ENCODE peak calls at places on chromosomes 16 and 17, in seven cellular contexts. X is cardiac muscle cell; S is CD8-positive, alpha-beta memory T cell; V is ovary; C is heart right ventricle; W is uterus; D is CD4-positive, alpha-beta T cell. N is an unnamed sample.

GRCh38 chr16:69929480-69929879 is 21.7 kb upstream of the CLEC18A start:
- DNase-seq in X (no peak), S (no peak), V (no peak), C (no peak), W (no peak), D (no peak), N (no peak)

GRCh38 chr16:12661656-12662172 is 142.0 kb downstream of the CPPED1 start:
- DNase-seq in X (peak; percentile 21), S (no peak), V (no peak), C (no peak), W (no peak), D (no peak), N (no peak)

GRCh38 chr17:47802341-47803022 is 19.1 kb downstream of the OSBPL7 start:
- DNase-seq in X (peak; percentile 53), S (peak; percentile 35), V (no peak), C (no peak), W (no peak), D (peak; percentile 37), N (no peak)

GRCh38 chr17:43750154-43750553 is 8.4 kb downstream of the SOST start:
- DNase-seq in X (no peak), S (no peak), V (no peak), C (no peak), W (no peak), D (no peak), N (no peak)

GRCh38 chr16:1990336-1991134 is 765 bp downstream of the SYNGR3 start:
- DNase-seq in X (no peak), S (no peak), V (no peak), C (peak; percentile 20), W (no peak), D (no peak), N (peak; percentile 32)

GRCh38 chr17:67559381-67559966 is 158.3 kb upstream of the NOL11 start:
- DNase-seq in X (no peak), S (no peak), V (no peak), C (no peak), W (no peak), D (no peak), N (no peak)

GRCh38 chr17:56185905-56186783 is 32.9 kb downstream of the ANKFN1 start:
- DNase-seq in X (peak; percentile 32), S (no peak), V (no peak), C (no peak), W (no peak), D (no peak), N (no peak)

GRCh38 chr16:67391424-67392300 is 1.6 kb downstream of the TPPP3 start:
- DNase-seq in X (no peak), S (no peak), V (no peak), C (peak; percentile 44), W (no peak), D (no peak), N (no peak)

GRCh38 chr16:23556881-23557778 is at the start of the genes EARS2 and UBFD1:
- DNase-seq in X (peak; percentile 100), S (peak; percentile 91), V (peak; percentile 98), C (peak; percentile 98), W (peak; percentile 98), D (peak; percentile 85), N (peak; percentile 83)

GRCh38 chr17:82948081-82948511 is 108.3 kb upstream of the ZNF750 start:
- DNase-seq in X (no peak), S (no peak), V (peak; percentile 11), C (no peak), W (peak; percentile 7), D (no peak), N (no peak)

GRCh38 chr17:82943751-82944150 is 103.9 kb upstream of the ZNF750 start:
- DNase-seq in X (no peak), S (no peak), V (peak; percentile 6), C (no peak), W (no peak), D (no peak), N (no peak)

GRCh38 chr17:82944990-82945389 is 105.2 kb upstream of the ZNF750 start:
- DNase-seq in X (no peak), S (no peak), V (no peak), C (no peak), W (no peak), D (no peak), N (no peak)

GRCh38 chr17:82947051-82947991 is 107.5 kb upstream of the ZNF750 start:
- DNase-seq in X (no peak), S (no peak), V (peak; percentile 11), C (no peak), W (peak; percentile 6), D (no peak), N (no peak)

GRCh38 chr17:82946081-82946480 is 106.3 kb upstream of the ZNF750 start:
- DNase-seq in X (no peak), S (no peak), V (no peak), C (no peak), W (no peak), D (no peak), N (no peak)
- H3K9me3 ChIP-seq in X (no peaks in the 10 kb centered on the region), S (peaks cover 13% of the 10 kb centered on the region), V (peaks cover 2% of the 10 kb centered on the region), C (peaks cover 24% of the 10 kb centered on the region), W (no peaks in the 10 kb centered on the region), D (peaks cover 31% of the 10 kb centered on the region), N (peaks cover 11% of the 10 kb centered on the region)

DNA sequence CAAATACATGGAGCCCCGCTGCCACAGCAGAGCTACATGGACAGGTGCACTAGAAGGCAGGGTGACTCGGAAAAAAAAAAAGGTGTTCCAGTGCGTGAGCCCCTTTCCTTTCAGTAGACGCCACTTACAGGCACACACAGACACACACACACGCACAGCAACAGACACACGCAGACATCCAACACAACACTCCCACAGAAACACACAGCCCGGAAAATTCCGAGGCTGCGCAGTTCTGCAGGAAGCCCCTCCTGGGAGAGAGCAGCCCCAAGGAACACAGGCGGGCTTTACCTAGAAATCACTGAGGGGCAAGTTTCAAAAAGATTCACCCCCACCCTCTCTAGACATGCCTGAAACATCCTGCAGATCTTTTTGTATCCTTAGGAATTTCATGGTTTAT is 136.0 kb upstream of the WSB1 start:
- DNase-seq in X (no peak), S (no peak), V (no peak), C (no peak), W (no peak), D (no peak), N (no peak)
- H3K9me3 ChIP-seq in X (no peaks in the 10 kb centered on the region), S (no peaks in the 10 kb centered on the region), V (no peaks in the 10 kb centered on the region), C (no peaks in the 10 kb centered on the region), W (no peaks in the 10 kb centered on the region), D (no peaks in the 10 kb centered on the region), N (no peaks in the 10 kb centered on the region)

GRCh38 chr16:81582655-81583441 is 138.2 kb downstream of the CMIP start:
- DNase-seq in X (peak; percentile 29), S (no peak), V (no peak), C (no peak), W (no peak), D (no peak), N (no peak)
- H3K9me3 ChIP-seq in X (no peaks in the 10 kb centered on the region), S (no peaks in the 10 kb centered on the region), V (no peaks in the 10 kb centered on the region), C (no peaks in the 10 kb centered on the region), W (no peaks in the 10 kb centered on the region), D (no peaks in the 10 kb centered on the region), N (no peaks in the 10 kb centered on the region)

GRCh38 chr16:35386619-35387018 is 1927.2 kb downstream of the TP53TG3F start:
- DNase-seq in X (no peak), S (no peak), V (no peak), C (no peak), W (no peak), D (no peak), N (no peak)
- H3K9me3 ChIP-seq in X (no peaks in the 10 kb centered on the region), S (no peaks in the 10 kb centered on the region), V (no peaks in the 10 kb centered on the region), C (no peaks in the 10 kb centered on the region), W (no peaks in the 10 kb centered on the region), D (peaks cover 12% of the 10 kb centered on the region), N (no peaks in the 10 kb centered on the region)

DNA sequence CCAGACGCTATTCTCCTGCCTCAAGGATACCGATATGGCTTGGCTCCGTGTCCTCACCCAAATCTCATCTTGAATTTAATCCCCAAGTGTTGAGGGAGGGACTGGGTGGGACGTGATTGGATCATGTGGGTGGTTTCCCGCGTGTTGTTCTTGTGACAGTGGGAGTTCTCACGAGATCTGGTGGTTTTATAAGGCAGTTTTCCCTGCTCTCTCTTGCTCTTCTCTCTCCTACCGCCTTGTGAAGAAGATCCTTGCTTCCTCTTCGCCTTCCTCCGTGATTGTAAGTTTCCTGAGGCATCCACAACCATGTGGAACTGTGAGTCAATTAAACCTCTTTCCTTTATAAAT is 43.9 kb upstream of the ZCCHC14 start:
- DNase-seq in X (no peak), S (no peak), V (no peak), C (no peak), W (no peak), D (no peak), N (no peak)
- H3K9me3 ChIP-seq in X (no peaks in the 10 kb centered on the region), S (no peaks in the 10 kb centered on the region), V (no peaks in the 10 kb centered on the region), C (peaks cover 10% of the 10 kb centered on the region), W (no peaks in the 10 kb centered on the region), D (peaks cover 18% of the 10 kb centered on the region), N (no peaks in the 10 kb centered on the region)

DNA sequence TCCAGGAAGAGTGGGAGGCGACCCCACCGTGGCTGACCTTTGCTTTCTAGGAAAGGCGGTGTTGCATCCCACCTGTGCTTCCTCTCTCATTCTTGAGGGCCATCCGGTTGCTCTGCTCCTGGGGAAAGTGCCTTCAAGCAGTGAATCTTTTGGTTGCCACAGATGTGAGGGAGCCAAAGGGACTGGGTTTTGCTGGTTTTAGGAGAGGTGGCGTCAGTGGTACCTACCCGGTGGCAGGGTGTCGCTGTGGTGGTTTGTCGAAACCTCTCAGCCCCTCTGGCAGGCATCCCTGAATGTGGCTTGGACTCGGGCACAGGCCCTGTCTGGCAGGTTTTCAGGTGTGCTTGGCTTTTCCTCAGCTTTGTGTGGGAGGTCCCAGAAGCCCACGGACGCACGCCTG is 611.5 kb downstream of the KCNJ18 start:
- DNase-seq in X (no peak), S (no peak), V (no peak), C (no peak), W (no peak), D (no peak), N (no peak)
- H3K9me3 ChIP-seq in X (no peaks in the 10 kb centered on the region), S (no peaks in the 10 kb centered on the region), V (no peaks in the 10 kb centered on the region), C (no peaks in the 10 kb centered on the region), W (no peaks in the 10 kb centered on the region), D (no peaks in the 10 kb centered on the region), N (no peaks in the 10 kb centered on the region)